ENCODE peak calls at places on chromosomes 5 and 9, in seven cellular contexts. One of them, this sample, is unnamed.

GRCh38 chr5:133841831-133842750 is 126.3 kb downstream of the C5orf15 start:
- DNase-seq in HepG2: no peak
- DNase-seq in spleen: no peak
- DNase-seq in HCT116: no peak
- DNase-seq in stomach: no peak
- DNase-seq in SK-N-SH: no peak
- DNase-seq in GM23338: no peak
- DNase-seq in this sample: no peak

GRCh38 chr9:135607401-135608293 is 31.7 kb downstream of the GLT6D1 start:
- DNase-seq in HepG2: no peak
- DNase-seq in spleen: peak
- DNase-seq in HCT116: no peak
- DNase-seq in stomach: peak
- DNase-seq in SK-N-SH: peak
- DNase-seq in GM23338: no peak
- DNase-seq in this sample: no peak

GRCh38 chr9:87249029-87249428 is 248.6 kb upstream of the DAPK1 start:
- DNase-seq in HepG2: no peak
- DNase-seq in spleen: no peak
- DNase-seq in HCT116: no peak
- DNase-seq in stomach: no peak
- DNase-seq in SK-N-SH: no peak
- DNase-seq in GM23338: no peak
- DNase-seq in this sample: no peak

GRCh38 chr5:146680846-146681585 is 165.0 kb upstream of the GPR151 start:
- DNase-seq in HepG2: no peak
- DNase-seq in spleen: no peak
- DNase-seq in HCT116: no peak
- DNase-seq in stomach: no peak
- DNase-seq in SK-N-SH: no peak
- DNase-seq in GM23338: no peak
- DNase-seq in this sample: no peak

GRCh38 chr5:172417983-172418630 is 36.2 kb downstream of the SH3PXD2B start:
- DNase-seq in HepG2: peak
- DNase-seq in spleen: peak
- DNase-seq in HCT116: no peak
- DNase-seq in stomach: peak
- DNase-seq in SK-N-SH: no peak
- DNase-seq in GM23338: no peak
- DNase-seq in this sample: no peak

GRCh38 chr5:76787237-76787636 is 31.6 kb upstream of the F2RL1 start:
- DNase-seq in HepG2: peak
- DNase-seq in spleen: no peak
- DNase-seq in HCT116: no peak
- DNase-seq in stomach: peak
- DNase-seq in SK-N-SH: no peak
- DNase-seq in GM23338: no peak
- DNase-seq in this sample: no peak

GRCh38 chr9:16044116-16044881 is 491.5 kb downstream of the CCDC171 start:
- DNase-seq in HepG2: no peak
- DNase-seq in spleen: no peak
- DNase-seq in HCT116: no peak
- DNase-seq in stomach: no peak
- DNase-seq in SK-N-SH: no peak
- DNase-seq in GM23338: no peak
- DNase-seq in this sample: no peak

GRCh38 chr5:31131381-31131811 is 62.1 kb upstream of the CDH6 start:
- DNase-seq in HepG2: no peak
- DNase-seq in spleen: no peak
- DNase-seq in HCT116: no peak
- DNase-seq in stomach: no peak
- DNase-seq in SK-N-SH: no peak
- DNase-seq in GM23338: no peak
- DNase-seq in this sample: no peak

GRCh38 chr5:92580814-92581213 is 1000.2 kb downstream of the NR2F1-AS1 start:
- DNase-seq in HepG2: no peak
- DNase-seq in spleen: no peak
- DNase-seq in HCT116: no peak
- DNase-seq in stomach: no peak
- DNase-seq in SK-N-SH: no peak
- DNase-seq in GM23338: no peak
- DNase-seq in this sample: peak

GRCh38 chr5:130796902-130797301 is 368.2 kb downstream of the HINT1 start:
- DNase-seq in HepG2: no peak
- DNase-seq in spleen: no peak
- DNase-seq in HCT116: no peak
- DNase-seq in stomach: no peak
- DNase-seq in SK-N-SH: no peak
- DNase-seq in GM23338: no peak
- DNase-seq in this sample: no peak

GRCh38 chr9:89639961-89640360 is 35.1 kb downstream of the GADD45G start:
- DNase-seq in HepG2: no peak
- DNase-seq in spleen: no peak
- DNase-seq in HCT116: no peak
- DNase-seq in stomach: no peak
- DNase-seq in SK-N-SH: no peak
- DNase-seq in GM23338: no peak
- DNase-seq in this sample: no peak

GRCh38 chr5:41193462-41194166 is 19.7 kb downstream of the C6 start:
- DNase-seq in HepG2: peak
- DNase-seq in spleen: peak
- DNase-seq in HCT116: no peak
- DNase-seq in stomach: peak
- DNase-seq in SK-N-SH: no peak
- DNase-seq in GM23338: no peak
- DNase-seq in this sample: no peak

GRCh38 chr9:90189306-90189705 is 453.3 kb downstream of the DIRAS2 start:
- DNase-seq in HepG2: no peak
- DNase-seq in spleen: no peak
- DNase-seq in HCT116: no peak
- DNase-seq in stomach: no peak
- DNase-seq in SK-N-SH: no peak
- DNase-seq in GM23338: no peak
- DNase-seq in this sample: no peak

GRCh38 chr9:124222109-124222508 is 35.6 kb upstream of the NEK6 start:
- DNase-seq in HepG2: no peak
- DNase-seq in spleen: peak
- DNase-seq in HCT116: no peak
- DNase-seq in stomach: no peak
- DNase-seq in SK-N-SH: no peak
- DNase-seq in GM23338: no peak
- DNase-seq in this sample: no peak

GRCh38 chr5:34817558-34818351 is 21.2 kb upstream of the TTC23L start:
- DNase-seq in HepG2: no peak
- DNase-seq in spleen: no peak
- DNase-seq in HCT116: no peak
- DNase-seq in stomach: no peak
- DNase-seq in SK-N-SH: no peak
- DNase-seq in GM23338: no peak
- DNase-seq in this sample: no peak

GRCh38 chr5:80540691-80541090 is 29.4 kb downstream of the ANKRD34B start:
- DNase-seq in HepG2: no peak
- DNase-seq in spleen: no peak
- DNase-seq in HCT116: no peak
- DNase-seq in stomach: no peak
- DNase-seq in SK-N-SH: no peak
- DNase-seq in GM23338: no peak
- DNase-seq in this sample: no peak

GRCh38 chr9:18747590-18747989 is 273.6 kb downstream of the ADAMTSL1 start:
- DNase-seq in HepG2: no peak
- DNase-seq in spleen: no peak
- DNase-seq in HCT116: no peak
- DNase-seq in stomach: no peak
- DNase-seq in SK-N-SH: no peak
- DNase-seq in GM23338: no peak
- DNase-seq in this sample: no peak

GRCh38 chr5:1772634-1773033 is 27.0 kb downstream of the MRPL36 start:
- DNase-seq in HepG2: peak
- DNase-seq in spleen: no peak
- DNase-seq in HCT116: peak
- DNase-seq in stomach: no peak
- DNase-seq in SK-N-SH: peak
- DNase-seq in GM23338: no peak
- DNase-seq in this sample: no peak

GRCh38 chr5:153797484-153797883 is 241.2 kb downstream of the FAM114A2 start:
- DNase-seq in HepG2: no peak
- DNase-seq in spleen: no peak
- DNase-seq in HCT116: no peak
- DNase-seq in stomach: no peak
- DNase-seq in SK-N-SH: no peak
- DNase-seq in GM23338: no peak
- DNase-seq in this sample: no peak

GRCh38 chr5:144139586-144139985 is 30.9 kb downstream of the YIPF5 start:
- DNase-seq in HepG2: no peak
- DNase-seq in spleen: no peak
- DNase-seq in HCT116: no peak
- DNase-seq in stomach: no peak
- DNase-seq in SK-N-SH: no peak
- DNase-seq in GM23338: no peak
- DNase-seq in this sample: no peak

GRCh38 chr5:175696139-175696854 is 38.4 kb downstream of the HRH2 start:
- DNase-seq in HepG2: no peak
- DNase-seq in spleen: peak
- DNase-seq in HCT116: peak
- DNase-seq in stomach: peak
- DNase-seq in SK-N-SH: peak
- DNase-seq in GM23338: peak
- DNase-seq in this sample: peak

GRCh38 chr5:57405984-57406383 is 76.6 kb downstream of the ACTBL2 start:
- DNase-seq in HepG2: no peak
- DNase-seq in spleen: no peak
- DNase-seq in HCT116: no peak
- DNase-seq in stomach: no peak
- DNase-seq in SK-N-SH: no peak
- DNase-seq in GM23338: no peak
- DNase-seq in this sample: no peak

GRCh38 chr5:219492-219891 is 1.4 kb downstream of the SDHA start:
- DNase-seq in HepG2: no peak
- DNase-seq in spleen: no peak
- DNase-seq in HCT116: no peak
- DNase-seq in stomach: no peak
- DNase-seq in SK-N-SH: no peak
- DNase-seq in GM23338: no peak
- DNase-seq in this sample: no peak

GRCh38 chr9:126009047-126009446 is 261.9 kb downstream of the PBX3 start:
- DNase-seq in HepG2: no peak
- DNase-seq in spleen: no peak
- DNase-seq in HCT116: peak
- DNase-seq in stomach: no peak
- DNase-seq in SK-N-SH: no peak
- DNase-seq in GM23338: no peak
- DNase-seq in this sample: no peak
- H3K4me3 ChIP-seq in HepG2: no peak
- H3K4me3 ChIP-seq in spleen: no peak
- H3K4me3 ChIP-seq in HCT116: no peak
- H3K4me3 ChIP-seq in stomach: no peak
- H3K4me3 ChIP-seq in SK-N-SH: no peak
- H3K4me3 ChIP-seq in GM23338: no peak
- H3K4me3 ChIP-seq in this sample: no peak

GRCh38 chr9:120735415-120736126 is 21.3 kb upstream of the MEGF9 start:
- DNase-seq in HepG2: peak
- DNase-seq in spleen: peak
- DNase-seq in HCT116: no peak
- DNase-seq in stomach: peak
- DNase-seq in SK-N-SH: no peak
- DNase-seq in GM23338: no peak
- DNase-seq in this sample: no peak
- TF ChIP-seq POLR2AphosphoS5 in HepG2: no peak
- TF ChIP-seq POLR2AphosphoS5 in spleen: peak
- TF ChIP-seq POLR2AphosphoS5 in HCT116: no peak
- TF ChIP-seq POLR2AphosphoS5 in stomach: peak
- TF ChIP-seq POLR2AphosphoS5 in SK-N-SH: no peak
- TF ChIP-seq POLR2AphosphoS5 in GM23338: no peak
- TF ChIP-seq POLR2AphosphoS5 in this sample: no peak

DNA sequence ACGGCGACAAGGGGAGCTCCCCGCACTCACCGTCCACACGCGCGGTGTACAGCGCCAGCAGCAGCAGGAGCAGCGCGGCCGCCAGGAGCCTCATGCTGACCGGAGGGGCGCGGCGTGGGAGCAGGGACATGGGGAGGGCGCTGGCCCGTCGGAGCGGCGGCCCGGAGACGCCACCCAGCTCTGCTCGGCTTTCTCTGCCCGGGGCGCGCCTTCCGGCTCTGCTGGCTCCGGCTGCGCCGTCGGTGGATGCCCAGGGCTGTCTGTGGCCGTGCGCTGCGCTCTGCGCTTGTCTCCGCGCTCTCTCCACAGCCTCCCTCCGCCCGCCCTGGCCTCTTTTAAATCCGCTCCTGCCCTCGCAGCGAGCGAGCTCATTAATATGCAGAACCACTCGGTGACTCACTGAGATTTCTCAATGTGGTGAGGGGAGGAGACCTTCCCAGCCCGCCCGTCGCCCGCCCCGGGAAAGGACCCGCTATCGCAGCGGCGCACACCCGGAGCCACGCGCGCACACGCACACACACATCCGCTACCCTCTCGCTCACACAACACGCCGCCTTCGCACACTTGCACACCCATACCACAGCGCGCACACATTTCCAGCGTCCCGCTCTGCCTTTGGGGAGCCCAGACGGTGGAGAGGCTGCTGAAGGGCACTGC is at the start of gene CXCL14:
- DNase-seq in HepG2: no peak
- DNase-seq in spleen: peak
- DNase-seq in HCT116: no peak
- DNase-seq in stomach: no peak
- DNase-seq in SK-N-SH: no peak
- DNase-seq in GM23338: peak
- DNase-seq in this sample: no peak
- H3K4me3 ChIP-seq in HepG2: no peak
- H3K4me3 ChIP-seq in spleen: peak
- H3K4me3 ChIP-seq in HCT116: no peak
- H3K4me3 ChIP-seq in stomach: peak
- H3K4me3 ChIP-seq in SK-N-SH: no peak
- H3K4me3 ChIP-seq in GM23338: peak
- H3K4me3 ChIP-seq in this sample: peak

GRCh38 chr9:129493002-129493713 is 127.7 kb downstream of the C9orf50 start:
- DNase-seq in HepG2: no peak
- DNase-seq in spleen: no peak
- DNase-seq in HCT116: no peak
- DNase-seq in stomach: no peak
- DNase-seq in SK-N-SH: no peak
- DNase-seq in GM23338: no peak
- DNase-seq in this sample: no peak

GRCh38 chr9:129489838-129490582 is 130.9 kb downstream of the C9orf50 start:
- DNase-seq in HepG2: no peak
- DNase-seq in spleen: peak
- DNase-seq in HCT116: no peak
- DNase-seq in stomach: no peak
- DNase-seq in SK-N-SH: no peak
- DNase-seq in GM23338: no peak
- DNase-seq in this sample: no peak

GRCh38 chr9:129490583-129491485 is 130.1 kb downstream of the C9orf50 start:
- DNase-seq in HepG2: no peak
- DNase-seq in spleen: no peak
- DNase-seq in HCT116: no peak
- DNase-seq in stomach: no peak
- DNase-seq in SK-N-SH: no peak
- DNase-seq in GM23338: no peak
- DNase-seq in this sample: no peak

GRCh38 chr9:129493714-129494047 is 127.2 kb downstream of the C9orf50 start:
- DNase-seq in HepG2: no peak
- DNase-seq in spleen: no peak
- DNase-seq in HCT116: no peak
- DNase-seq in stomach: no peak
- DNase-seq in SK-N-SH: no peak
- DNase-seq in GM23338: peak
- DNase-seq in this sample: no peak

GRCh38 chr9:129491486-129491855 is 129.4 kb downstream of the C9orf50 start:
- DNase-seq in HepG2: no peak
- DNase-seq in spleen: peak
- DNase-seq in HCT116: no peak
- DNase-seq in stomach: peak
- DNase-seq in SK-N-SH: no peak
- DNase-seq in GM23338: no peak
- DNase-seq in this sample: no peak
- TF ChIP-seq POLR2AphosphoS5 in HepG2: no peak
- TF ChIP-seq POLR2AphosphoS5 in spleen: peak
- TF ChIP-seq POLR2AphosphoS5 in HCT116: no peak
- TF ChIP-seq POLR2AphosphoS5 in stomach: peak
- TF ChIP-seq POLR2AphosphoS5 in SK-N-SH: no peak
- TF ChIP-seq POLR2AphosphoS5 in GM23338: no peak
- TF ChIP-seq POLR2AphosphoS5 in this sample: no peak